ENCODE peak calls at places on chromosome 9, in seven cellular contexts. F is NCI-H1436, N is left ventricle myocardium superior, U is trophoblast cell, C is GM23248, A is substantia nigra, O is memory B cell. G is an unnamed sample.

GRCh38 chr9:137089232-137089947 is 2.6 kb downstream of the MAN1B1 start:
- DNase-seq in U (peak; percentile 43), N (no peak), F (no peak), A (no peak), C (no peak), O (no peak), G (no peak)

GRCh38 chr9:93226819-93227218 is 42.9 kb downstream of the WNK2 start:
- DNase-seq in A (no peak), C (no peak), O (no peak), U (no peak), N (no peak), F (no peak), G (no peak)

GRCh38 chr9:134288731-134289130 is 37.5 kb upstream of the RXRA start:
- DNase-seq in C (no peak), F (no peak), N (peak; percentile 11), O (no peak), A (no peak), U (no peak), G (no peak)

GRCh38 chr9:97710356-97711222 is 13.4 kb upstream of the XPA start:
- DNase-seq in N (no peak), U (peak; percentile 82), O (peak; percentile 34), A (peak; percentile 24), C (peak; percentile 85), F (peak; percentile 61), G (peak; percentile 8)

GRCh38 chr9:130869250-130869649 is 27.4 kb downstream of the QRFP start:
- DNase-seq in N (peak; percentile 86), U (no peak), F (no peak), O (no peak), A (no peak), C (peak; percentile 43), G (no peak)

GRCh38 chr9:111857555-111858211 is 38.9 kb upstream of the UGCG start:
- DNase-seq in C (peak; percentile 23), U (peak; percentile 81), F (no peak), N (no peak), A (no peak), O (no peak), G (no peak)

GRCh38 chr9:137431416-137431931 is 8.3 kb downstream of the NOXA1 start:
- DNase-seq in O (no peak), N (peak; percentile 19), F (no peak), C (no peak), A (no peak), U (no peak), G (no peak)

GRCh38 chr9:112120046-112120373 is 55.1 kb downstream of the SUSD1 start:
- DNase-seq in O (no peak), F (no peak), U (no peak), N (no peak), C (no peak), A (no peak), G (no peak)

GRCh38 chr9:124511891-124512805 is 4.9 kb upstream of the NR5A1 start:
- DNase-seq in C (no peak), U (no peak), A (no peak), O (no peak), N (no peak), F (no peak), G (no peak)

GRCh38 chr9:74875656-74876055 is 12.1 kb downstream of the TRPM6 start:
- DNase-seq in N (no peak), U (no peak), C (no peak), F (no peak), A (no peak), O (no peak), G (no peak)

GRCh38 chr9:134892221-134892620 is 11.6 kb downstream of the FCN2 start:
- DNase-seq in O (no peak), N (no peak), F (no peak), C (no peak), U (no peak), A (no peak), G (no peak)

GRCh38 chr9:135227641-135228251 is 140.3 kb downstream of the OLFM1 start:
- DNase-seq in N (no peak), U (no peak), A (no peak), O (no peak), F (no peak), C (no peak), G (no peak)

GRCh38 chr9:129178983-129179382 is 922 bp upstream of the IER5L start:
- DNase-seq in F (no peak), A (no peak), N (no peak), O (no peak), U (no peak), C (no peak), G (no peak)

GRCh38 chr9:123093141-123093540 is 59.7 kb downstream of the GPR21 start:
- DNase-seq in O (no peak), N (no peak), A (no peak), U (no peak), C (no peak), F (no peak), G (no peak)

GRCh38 chr9:136902259-136902821 is 16.0 kb downstream of the TRAF2 start:
- DNase-seq in U (peak; percentile 64), C (peak; percentile 84), F (no peak), N (peak; percentile 75), O (peak; percentile 65), A (no peak), G (no peak)

GRCh38 chr9:129175825-129176633 is 2.0 kb downstream of the IER5L start:
- DNase-seq in N (peak; percentile 85), A (peak; percentile 82), F (peak; percentile 23), C (peak; percentile 88), O (peak; percentile 50), U (peak; percentile 93), G (no peak)

GRCh38 chr9:137449081-137449844 is 8.1 kb upstream of the ENTPD8 start:
- DNase-seq in C (no peak), F (no peak), O (no peak), N (no peak), U (no peak), A (no peak), G (no peak)

GRCh38 chr9:133467101-133467500 is 7.3 kb downstream of the CACFD1 start:
- DNase-seq in N (no peak), U (no peak), C (no peak), A (no peak), O (no peak), F (no peak), G (no peak)

GRCh38 chr9:96052703-96053102 is 177.2 kb downstream of the ERCC6L2 start:
- DNase-seq in C (peak; percentile 6), U (no peak), F (no peak), O (no peak), N (no peak), A (no peak), G (no peak)

G was measured in cerebellar nuclear complex.